ENCODE peak calls at places on chromosomes 13 and 19, in seven cellular contexts. I is endothelial cell, F is psoas muscle, N is choroid plexus epithelial cell, Z is WTC11, A is lower leg skin, U is IMR-90. E is an unnamed sample.
A peak's percentile ranks its signal among the peaks of the same experiment; 100 is the strongest.

GRCh38 chr13:45446181-45446580 is 18.6 kb upstream of the COG3 start:
- DNase-seq in N (peak; percentile 76), A (peak; percentile 28), U (peak; percentile 51), F (no peak), I (no peak), Z (no peak), E (no peak)

GRCh38 chr19:45355910-45356309 is 14.5 kb downstream of the ERCC2 start:
- DNase-seq in Z (no peak), U (no peak), I (no peak), A (no peak), N (no peak), F (no peak), E (no peak)

GRCh38 chr13:51453308-51453958 is 597 bp upstream of the INTS6 start:
- DNase-seq in A (peak; percentile 96), U (no peak), I (peak; percentile 74), N (no peak), F (peak; percentile 93), Z (peak; percentile 66), E (peak; percentile 87)

GRCh38 chr19:39146686-39147450 is 21.3 kb downstream of the PAK4 start:
- DNase-seq in Z (no peak), U (no peak), N (no peak), A (no peak), I (no peak), F (no peak), E (no peak)

GRCh38 chr13:21696865-21697448 is 26.1 kb downstream of the FGF9 start:
- DNase-seq in F (no peak), I (no peak), U (no peak), Z (no peak), A (no peak), N (no peak), E (no peak)

GRCh38 chr13:44693156-44693826 is 117.2 kb upstream of the TSC22D1 start:
- DNase-seq in N (no peak), U (no peak), A (peak; percentile 40), F (no peak), I (no peak), Z (no peak), E (no peak)

GRCh38 chr19:29576043-29576442 is 30.0 kb upstream of the POP4 start:
- DNase-seq in N (no peak), Z (no peak), I (no peak), U (peak; percentile 10), F (no peak), A (peak; percentile 54), E (no peak)

GRCh38 chr19:4980087-4980486 is 11.2 kb downstream of the KDM4B start:
- DNase-seq in N (no peak), A (no peak), F (no peak), I (no peak), U (no peak), Z (no peak), E (no peak)

GRCh38 chr19:860481-861098 is 1.1 kb downstream of the CFD start:
- DNase-seq in U (peak; percentile 75), A (peak; percentile 95), Z (peak; percentile 60), F (peak; percentile 87), I (peak; percentile 57), N (peak; percentile 60), E (peak; percentile 63)
- TF ChIP-seq CTCF in U (peak; percentile 21), A (no peak), Z (no peak), F (no peak), I (no peak), N (no peak), E (no peak)

DNA sequence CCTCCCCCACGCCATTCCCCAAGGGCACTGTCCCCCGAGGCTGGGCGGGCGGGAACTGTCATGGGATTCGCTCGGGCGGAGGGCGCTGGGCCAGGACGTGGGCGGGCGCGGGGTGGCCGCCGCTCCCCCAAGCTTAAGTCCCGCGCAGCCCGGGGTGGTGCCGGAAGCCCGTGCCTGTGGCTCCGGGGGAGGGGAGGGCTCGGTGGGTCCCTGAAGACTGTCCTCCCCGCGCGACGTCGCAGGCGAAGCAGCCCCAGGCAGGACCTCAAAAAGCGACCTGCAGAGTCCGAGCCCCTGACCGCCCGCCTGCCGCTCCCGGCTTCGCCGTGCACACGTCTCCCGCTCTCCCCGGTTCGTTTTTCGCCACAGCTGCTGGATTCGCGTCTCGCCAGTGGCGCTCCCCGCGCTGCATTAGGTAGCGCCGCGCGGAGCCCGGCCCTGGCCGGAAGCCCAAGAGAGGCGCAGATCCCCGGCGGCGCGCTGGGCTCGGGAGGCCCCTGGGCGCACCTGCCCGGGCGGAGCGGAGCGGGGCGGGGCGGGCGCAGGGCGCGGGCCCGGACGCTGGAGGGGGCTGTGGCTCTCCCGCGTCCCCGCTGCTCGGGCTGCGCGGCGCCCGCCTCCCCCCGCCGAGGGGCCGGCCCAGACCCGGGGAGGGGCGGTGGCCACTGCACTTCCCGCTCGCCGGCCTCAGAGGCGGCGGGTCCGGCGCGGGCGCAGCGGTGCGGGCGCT is at the start of gene FARP1:
- DNase-seq in U (peak; percentile 65), F (peak; percentile 81), N (peak; percentile 69), A (peak; percentile 93), Z (peak; percentile 79), I (peak; percentile 82), E (peak; percentile 32)
- TF ChIP-seq CTCF in U (peak; percentile 66), F (peak; percentile 47), N (no peak), A (no peak), Z (no peak), I (no peak), E (no peak)

GRCh38 chr19:8457802-8458201 is 13.0 kb downstream of the HNRNPM start:
- DNase-seq in I (no peak), F (no peak), A (no peak), Z (no peak), U (no peak), N (no peak), E (no peak)

GRCh38 chr19:8455018-8455417 is 10.2 kb downstream of the HNRNPM start:
- DNase-seq in Z (no peak), U (no peak), F (no peak), A (no peak), I (no peak), N (no peak), E (no peak)

GRCh38 chr19:8454218-8454617 is 9.4 kb downstream of the HNRNPM start:
- DNase-seq in F (no peak), I (no peak), A (no peak), N (no peak), U (no peak), Z (no peak), E (no peak)

GRCh38 chr19:8457209-8457608 is 12.4 kb downstream of the HNRNPM start:
- DNase-seq in N (no peak), A (no peak), F (no peak), I (no peak), Z (no peak), U (no peak), E (no peak)

GRCh38 chr19:8456064-8456463 is 11.3 kb downstream of the HNRNPM start:
- DNase-seq in I (peak; percentile 39), U (no peak), N (no peak), A (no peak), F (peak; percentile 61), Z (peak; percentile 46), E (no peak)
- TF ChIP-seq CTCF in I (peak; percentile 22), U (no peak), N (peak; percentile 45), A (no peak), F (peak; percentile 29), Z (no peak), E (no peak)

DNA sequence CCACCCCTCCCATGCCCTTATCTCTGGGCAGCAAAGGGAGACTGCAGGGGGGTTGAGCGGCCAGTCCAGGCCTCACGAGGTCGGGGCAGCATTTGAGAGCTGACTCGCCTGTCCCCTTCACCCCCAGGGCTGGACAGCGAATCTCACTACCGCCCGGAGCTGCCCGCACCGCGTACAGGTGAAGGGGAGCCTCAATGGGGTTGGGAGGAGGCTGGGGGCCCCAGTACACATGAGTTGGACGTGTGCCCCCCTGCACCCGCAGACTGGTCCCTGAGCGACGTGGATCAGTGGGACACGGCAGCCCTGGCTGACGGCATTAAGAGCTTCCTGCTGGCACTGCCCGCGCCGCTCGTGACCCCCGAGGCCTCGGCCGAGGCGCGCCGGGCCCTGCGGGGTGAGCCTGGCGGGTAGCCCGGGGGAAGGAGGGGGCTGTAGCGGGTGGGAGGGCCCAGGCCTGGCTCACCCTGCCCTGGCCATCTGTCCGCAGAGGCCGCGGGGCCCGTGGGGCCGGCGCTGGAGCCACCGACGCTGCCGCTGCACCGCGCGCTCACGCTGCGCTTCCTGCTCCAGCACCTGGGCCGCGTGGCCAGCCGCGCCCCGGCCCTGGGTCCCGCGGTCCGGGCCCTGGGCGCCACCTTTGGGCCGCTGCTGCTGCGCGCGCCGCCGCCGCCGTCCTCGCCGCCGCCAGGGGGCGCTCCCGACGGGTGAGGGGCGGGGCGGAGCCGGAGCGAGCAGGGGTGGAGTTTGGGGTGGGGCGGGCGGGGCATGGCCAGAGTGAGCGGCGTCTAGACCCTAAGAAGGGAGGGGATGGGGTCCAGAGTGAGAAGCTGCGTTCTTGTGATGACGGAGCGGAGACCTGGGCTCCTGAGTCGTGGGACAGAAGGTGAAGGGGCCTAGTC is 8.1 kb downstream of the PIK3R2 start:
- DNase-seq in F (peak; percentile 88), Z (peak; percentile 77), A (peak; percentile 94), I (peak; percentile 82), N (peak; percentile 53), U (peak; percentile 28), E (peak; percentile 90)
- TF ChIP-seq CTCF in F (peak; percentile 87), Z (peak; percentile 64), A (no peak), I (peak; percentile 64), N (peak; percentile 40), U (peak; percentile 76), E (no peak)

GRCh38 chr19:50459067-50459456 is 17.2 kb upstream of the EMC10 start:
- DNase-seq in U (no peak), I (no peak), N (no peak), F (no peak), Z (no peak), A (no peak), E (no peak)

GRCh38 chr19:50460161-50460765 is 16.0 kb upstream of the EMC10 start:
- DNase-seq in A (no peak), F (no peak), I (no peak), Z (no peak), N (peak; percentile 73), U (peak; percentile 50), E (peak; percentile 42)

GRCh38 chr19:50462970-50463369 is 13.3 kb upstream of the EMC10 start:
- DNase-seq in Z (no peak), I (no peak), U (no peak), F (no peak), N (no peak), A (no peak), E (no peak)

GRCh38 chr19:50459638-50460037 is 16.7 kb upstream of the EMC10 start:
- DNase-seq in U (no peak), F (no peak), Z (no peak), A (no peak), I (no peak), N (no peak), E (no peak)

DNA sequence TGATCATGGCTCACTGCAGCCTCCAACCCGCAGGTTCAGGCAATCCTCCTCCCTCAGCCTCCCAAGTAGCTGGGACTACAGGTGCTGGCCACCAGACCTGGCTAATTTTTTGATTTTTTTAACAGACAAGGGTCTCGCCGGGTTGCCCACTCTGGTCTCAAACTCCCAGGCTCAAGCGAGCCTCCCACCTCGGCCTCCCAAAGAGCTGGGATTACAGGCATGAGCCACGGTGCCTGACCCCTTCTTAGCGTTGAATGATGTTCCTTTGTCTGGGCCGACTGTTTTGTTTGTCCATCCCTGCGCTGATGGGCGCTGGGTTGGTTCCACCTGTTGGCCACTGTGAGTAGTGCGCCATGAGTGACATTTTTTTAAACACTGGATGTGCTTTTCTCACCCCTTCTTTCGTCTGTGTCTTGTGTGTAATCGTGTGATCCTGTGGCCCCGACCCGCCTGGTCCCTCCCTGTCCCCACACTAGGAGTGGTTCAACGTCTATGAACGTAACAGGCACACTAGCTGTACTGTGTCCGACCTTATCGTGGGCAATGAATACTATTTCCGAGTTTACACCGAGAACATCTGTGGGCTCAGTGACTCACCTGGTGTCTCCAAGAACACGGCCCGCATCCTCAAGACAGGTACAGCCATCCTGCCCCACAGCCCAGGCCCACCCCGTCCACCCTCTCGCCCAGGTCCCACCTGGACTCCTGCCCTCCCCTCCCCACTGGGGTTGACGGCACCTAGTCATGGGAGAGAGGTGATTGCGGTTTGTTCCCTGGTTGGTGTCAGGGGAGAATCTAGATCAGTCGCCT is 15.0 kb upstream of the EMC10 start:
- DNase-seq in U (peak; percentile 64), N (peak; percentile 83), Z (peak; percentile 77), A (peak; percentile 90), I (peak; percentile 62), F (peak; percentile 68), E (peak; percentile 61)
- TF ChIP-seq CTCF in U (peak; percentile 84), N (peak; percentile 94), Z (peak; percentile 72), A (no peak), I (peak; percentile 81), F (peak; percentile 76), E (peak; percentile 29)

E was measured in activated B cell treated with CpG ODN at 0.5 μM for 24 hours.